ENCODE peak calls at places on chromosomes 11 and 22, in ten cellular contexts. One of them, this sample, is unnamed.

GRCh38 chr11:37504066-37504611 is 906.1 kb upstream of the RAG2 start:
- DNase-seq in keratinocyte: peak
- DNase-seq in glutamatergic neuron: no peak
- DNase-seq in Calu3: peak
- DNase-seq in cardiac muscle cell: peak
- DNase-seq in BJ: peak
- DNase-seq in neural crest cell: no peak
- DNase-seq in type B pancreatic cell: no peak
- DNase-seq in right lobe of liver: no peak
- DNase-seq in NB4: peak
- DNase-seq in this sample: no peak

GRCh38 chr22:20583471-20583922 is 76.1 kb downstream of the MED15 start:
- DNase-seq in keratinocyte: no peak
- DNase-seq in glutamatergic neuron: no peak
- DNase-seq in Calu3: no peak
- DNase-seq in cardiac muscle cell: no peak
- DNase-seq in BJ: no peak
- DNase-seq in neural crest cell: no peak
- DNase-seq in type B pancreatic cell: no peak
- DNase-seq in right lobe of liver: peak
- DNase-seq in NB4: peak
- DNase-seq in this sample: no peak

GRCh38 chr22:20881231-20881630 is 22.4 kb downstream of the SNAP29 start:
- DNase-seq in keratinocyte: no peak
- DNase-seq in glutamatergic neuron: no peak
- DNase-seq in Calu3: peak
- DNase-seq in cardiac muscle cell: no peak
- DNase-seq in BJ: no peak
- DNase-seq in neural crest cell: no peak
- DNase-seq in type B pancreatic cell: no peak
- DNase-seq in right lobe of liver: no peak
- DNase-seq in NB4: no peak
- DNase-seq in this sample: no peak

GRCh38 chr11:119551726-119552510 is 128.9 kb upstream of the THY1 start:
- DNase-seq in keratinocyte: no peak
- DNase-seq in glutamatergic neuron: no peak
- DNase-seq in Calu3: no peak
- DNase-seq in cardiac muscle cell: no peak
- DNase-seq in BJ: peak
- DNase-seq in neural crest cell: no peak
- DNase-seq in type B pancreatic cell: no peak
- DNase-seq in right lobe of liver: no peak
- DNase-seq in NB4: no peak
- DNase-seq in this sample: no peak

GRCh38 chr22:22940961-22941605 is 53.5 kb downstream of the IGLL5 start:
- DNase-seq in keratinocyte: no peak
- DNase-seq in glutamatergic neuron: no peak
- DNase-seq in Calu3: no peak
- DNase-seq in cardiac muscle cell: no peak
- DNase-seq in BJ: no peak
- DNase-seq in neural crest cell: no peak
- DNase-seq in type B pancreatic cell: peak
- DNase-seq in right lobe of liver: peak
- DNase-seq in NB4: no peak
- DNase-seq in this sample: peak

GRCh38 chr11:97657852-97658251 is 1268.0 kb downstream of the JRKL start:
- DNase-seq in keratinocyte: no peak
- DNase-seq in glutamatergic neuron: no peak
- DNase-seq in Calu3: no peak
- DNase-seq in cardiac muscle cell: no peak
- DNase-seq in BJ: no peak
- DNase-seq in neural crest cell: no peak
- DNase-seq in type B pancreatic cell: no peak
- DNase-seq in right lobe of liver: no peak
- DNase-seq in NB4: no peak
- DNase-seq in this sample: no peak

GRCh38 chr11:104946907-104947306 is 21.5 kb downstream of the CASP4 start:
- DNase-seq in keratinocyte: peak
- DNase-seq in glutamatergic neuron: no peak
- DNase-seq in Calu3: peak
- DNase-seq in cardiac muscle cell: peak
- DNase-seq in BJ: no peak
- DNase-seq in neural crest cell: no peak
- DNase-seq in type B pancreatic cell: no peak
- DNase-seq in right lobe of liver: no peak
- DNase-seq in NB4: peak
- DNase-seq in this sample: no peak

GRCh38 chr11:38332046-38332445 is 1734.0 kb upstream of the RAG2 start:
- DNase-seq in keratinocyte: no peak
- DNase-seq in glutamatergic neuron: no peak
- DNase-seq in Calu3: no peak
- DNase-seq in cardiac muscle cell: no peak
- DNase-seq in BJ: no peak
- DNase-seq in neural crest cell: no peak
- DNase-seq in type B pancreatic cell: no peak
- DNase-seq in right lobe of liver: no peak
- DNase-seq in NB4: no peak
- DNase-seq in this sample: no peak

GRCh38 chr11:45859661-45860140 is 12.4 kb downstream of the CRY2 start:
- DNase-seq in keratinocyte: peak
- DNase-seq in glutamatergic neuron: no peak
- DNase-seq in Calu3: no peak
- DNase-seq in cardiac muscle cell: peak
- DNase-seq in BJ: peak
- DNase-seq in neural crest cell: no peak
- DNase-seq in type B pancreatic cell: no peak
- DNase-seq in right lobe of liver: peak
- DNase-seq in NB4: no peak
- DNase-seq in this sample: peak

GRCh38 chr22:19113429-19113828 is 8.8 kb downstream of the DGCR2 start:
- DNase-seq in keratinocyte: no peak
- DNase-seq in glutamatergic neuron: no peak
- DNase-seq in Calu3: no peak
- DNase-seq in cardiac muscle cell: no peak
- DNase-seq in BJ: no peak
- DNase-seq in neural crest cell: no peak
- DNase-seq in type B pancreatic cell: no peak
- DNase-seq in right lobe of liver: no peak
- DNase-seq in NB4: no peak
- DNase-seq in this sample: no peak

GRCh38 chr22:36084717-36085116 is 56.1 kb upstream of the RBFOX2 start:
- DNase-seq in keratinocyte: no peak
- DNase-seq in glutamatergic neuron: no peak
- DNase-seq in Calu3: no peak
- DNase-seq in cardiac muscle cell: no peak
- DNase-seq in BJ: no peak
- DNase-seq in neural crest cell: no peak
- DNase-seq in type B pancreatic cell: no peak
- DNase-seq in right lobe of liver: no peak
- DNase-seq in NB4: no peak
- DNase-seq in this sample: no peak
- TF ChIP-seq CTCF in keratinocyte: no peak
- TF ChIP-seq CTCF in glutamatergic neuron: no peak
- TF ChIP-seq CTCF in Calu3: no peak
- TF ChIP-seq CTCF in cardiac muscle cell: no peak
- TF ChIP-seq CTCF in BJ: no peak
- TF ChIP-seq CTCF in neural crest cell: no peak
- TF ChIP-seq CTCF in type B pancreatic cell: no peak
- TF ChIP-seq CTCF in right lobe of liver: no peak
- TF ChIP-seq CTCF in NB4: no peak
- TF ChIP-seq CTCF in this sample: no peak

GRCh38 chr22:32204856-32205722 is at the start of gene RFPL2:
- DNase-seq in keratinocyte: no peak
- DNase-seq in glutamatergic neuron: peak
- DNase-seq in Calu3: peak
- DNase-seq in cardiac muscle cell: peak
- DNase-seq in BJ: no peak
- DNase-seq in neural crest cell: peak
- DNase-seq in type B pancreatic cell: no peak
- DNase-seq in right lobe of liver: no peak
- DNase-seq in NB4: peak
- DNase-seq in this sample: no peak

GRCh38 chr22:32203181-32204105 is 1.4 kb downstream of the RFPL2 start:
- DNase-seq in keratinocyte: no peak
- DNase-seq in glutamatergic neuron: no peak
- DNase-seq in Calu3: peak
- DNase-seq in cardiac muscle cell: no peak
- DNase-seq in BJ: no peak
- DNase-seq in neural crest cell: no peak
- DNase-seq in type B pancreatic cell: no peak
- DNase-seq in right lobe of liver: no peak
- DNase-seq in NB4: peak
- DNase-seq in this sample: no peak

GRCh38 chr22:32202539-32203180 is 2.2 kb downstream of the RFPL2 start:
- DNase-seq in keratinocyte: no peak
- DNase-seq in glutamatergic neuron: peak
- DNase-seq in Calu3: peak
- DNase-seq in cardiac muscle cell: peak
- DNase-seq in BJ: no peak
- DNase-seq in neural crest cell: peak
- DNase-seq in type B pancreatic cell: no peak
- DNase-seq in right lobe of liver: peak
- DNase-seq in NB4: peak
- DNase-seq in this sample: no peak

GRCh38 chr22:32205974-32206773 is 1.3 kb upstream of the RFPL2 start:
- DNase-seq in keratinocyte: no peak
- DNase-seq in glutamatergic neuron: peak
- DNase-seq in Calu3: peak
- DNase-seq in cardiac muscle cell: no peak
- DNase-seq in BJ: no peak
- DNase-seq in neural crest cell: peak
- DNase-seq in type B pancreatic cell: no peak
- DNase-seq in right lobe of liver: no peak
- DNase-seq in NB4: no peak
- DNase-seq in this sample: no peak

GRCh38 chr22:32204211-32204855 is 540 bp downstream of the RFPL2 start:
- DNase-seq in keratinocyte: no peak
- DNase-seq in glutamatergic neuron: no peak
- DNase-seq in Calu3: peak
- DNase-seq in cardiac muscle cell: no peak
- DNase-seq in BJ: no peak
- DNase-seq in neural crest cell: no peak
- DNase-seq in type B pancreatic cell: no peak
- DNase-seq in right lobe of liver: peak
- DNase-seq in NB4: peak
- DNase-seq in this sample: no peak
- TF ChIP-seq CTCF in keratinocyte: no peak
- TF ChIP-seq CTCF in glutamatergic neuron: no peak
- TF ChIP-seq CTCF in Calu3: no peak
- TF ChIP-seq CTCF in cardiac muscle cell: no peak
- TF ChIP-seq CTCF in BJ: no peak
- TF ChIP-seq CTCF in neural crest cell: no peak
- TF ChIP-seq CTCF in type B pancreatic cell: no peak
- TF ChIP-seq CTCF in right lobe of liver: no peak
- TF ChIP-seq CTCF in NB4: peak
- TF ChIP-seq CTCF in this sample: no peak

DNA sequence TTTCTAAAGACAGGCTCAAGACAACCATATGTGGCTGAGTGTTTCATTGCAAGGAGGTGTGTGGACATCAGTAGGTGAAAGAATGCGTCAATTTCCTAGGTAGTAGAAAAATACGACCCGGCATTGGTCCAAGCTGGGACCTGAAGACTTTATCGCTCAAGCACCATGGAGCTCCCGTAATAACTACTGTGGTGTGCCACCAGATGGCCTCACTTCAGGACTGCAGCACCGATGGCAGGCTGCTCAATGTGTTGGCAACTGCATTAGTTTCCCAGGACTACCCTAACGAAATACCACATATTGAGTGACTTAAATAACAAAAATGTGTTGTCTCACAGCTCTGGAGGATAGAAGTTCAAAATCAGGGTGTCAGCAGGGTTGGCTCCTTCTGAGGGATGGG is 72.4 kb upstream of the FAT3 start:
- DNase-seq in keratinocyte: no peak
- DNase-seq in glutamatergic neuron: no peak
- DNase-seq in Calu3: no peak
- DNase-seq in cardiac muscle cell: no peak
- DNase-seq in BJ: no peak
- DNase-seq in neural crest cell: no peak
- DNase-seq in type B pancreatic cell: no peak
- DNase-seq in right lobe of liver: no peak
- DNase-seq in NB4: peak
- DNase-seq in this sample: no peak
- TF ChIP-seq CTCF in keratinocyte: no peak
- TF ChIP-seq CTCF in glutamatergic neuron: no peak
- TF ChIP-seq CTCF in Calu3: no peak
- TF ChIP-seq CTCF in cardiac muscle cell: no peak
- TF ChIP-seq CTCF in BJ: no peak
- TF ChIP-seq CTCF in neural crest cell: peak
- TF ChIP-seq CTCF in type B pancreatic cell: no peak
- TF ChIP-seq CTCF in right lobe of liver: no peak
- TF ChIP-seq CTCF in NB4: no peak
- TF ChIP-seq CTCF in this sample: no peak

DNA sequence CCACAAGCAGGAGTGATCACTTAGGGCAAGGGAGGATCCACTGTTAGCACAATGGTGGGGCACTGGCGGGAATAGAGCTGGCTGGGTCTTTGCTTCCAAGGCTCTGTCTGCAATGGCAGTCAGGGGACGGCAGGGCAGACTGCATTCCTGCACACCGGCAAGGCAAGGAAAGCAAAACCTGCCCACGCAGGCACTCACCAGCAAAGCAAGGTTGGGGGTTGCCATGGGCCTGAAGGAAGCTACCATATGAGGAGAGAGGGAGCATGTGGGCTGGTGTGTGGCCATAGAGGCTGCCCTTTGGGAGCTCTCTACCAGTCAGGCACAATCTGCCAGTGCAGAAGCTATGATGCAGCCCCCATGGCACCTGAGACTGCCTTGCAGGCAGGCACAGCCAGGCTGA is 33.2 kb downstream of the OR8B12 start:
- DNase-seq in keratinocyte: no peak
- DNase-seq in glutamatergic neuron: no peak
- DNase-seq in Calu3: no peak
- DNase-seq in cardiac muscle cell: no peak
- DNase-seq in BJ: no peak
- DNase-seq in neural crest cell: no peak
- DNase-seq in type B pancreatic cell: no peak
- DNase-seq in right lobe of liver: no peak
- DNase-seq in NB4: no peak
- DNase-seq in this sample: no peak
- TF ChIP-seq CTCF in keratinocyte: no peak
- TF ChIP-seq CTCF in glutamatergic neuron: no peak
- TF ChIP-seq CTCF in Calu3: no peak
- TF ChIP-seq CTCF in cardiac muscle cell: no peak
- TF ChIP-seq CTCF in BJ: no peak
- TF ChIP-seq CTCF in neural crest cell: no peak
- TF ChIP-seq CTCF in type B pancreatic cell: no peak
- TF ChIP-seq CTCF in right lobe of liver: no peak
- TF ChIP-seq CTCF in NB4: no peak
- TF ChIP-seq CTCF in this sample: no peak

DNA sequence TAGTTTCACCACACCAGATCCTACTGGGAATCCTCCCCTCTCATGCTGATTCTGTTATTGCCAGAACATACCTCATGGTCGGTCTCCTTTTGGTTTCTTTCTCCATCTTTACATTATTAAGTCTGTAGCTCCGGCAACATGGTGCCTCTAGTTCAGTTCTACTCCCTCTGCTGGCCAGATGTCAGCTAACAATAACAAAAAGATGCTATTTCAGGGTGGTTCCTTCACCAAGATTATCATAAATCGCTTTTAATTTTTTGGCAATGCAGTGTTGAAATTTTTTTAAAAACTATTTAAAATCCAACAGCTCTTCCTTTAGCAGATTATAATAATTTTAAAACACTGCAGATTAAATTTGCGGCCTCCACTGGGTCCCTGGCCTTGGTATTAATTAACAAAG is 492.8 kb upstream of the KIRREL3 start:
- DNase-seq in keratinocyte: no peak
- DNase-seq in glutamatergic neuron: no peak
- DNase-seq in Calu3: no peak
- DNase-seq in cardiac muscle cell: peak
- DNase-seq in BJ: no peak
- DNase-seq in neural crest cell: peak
- DNase-seq in type B pancreatic cell: no peak
- DNase-seq in right lobe of liver: no peak
- DNase-seq in NB4: peak
- DNase-seq in this sample: no peak
- TF ChIP-seq CTCF in keratinocyte: peak
- TF ChIP-seq CTCF in glutamatergic neuron: peak
- TF ChIP-seq CTCF in Calu3: no peak
- TF ChIP-seq CTCF in cardiac muscle cell: no peak
- TF ChIP-seq CTCF in BJ: peak
- TF ChIP-seq CTCF in neural crest cell: peak
- TF ChIP-seq CTCF in type B pancreatic cell: peak
- TF ChIP-seq CTCF in right lobe of liver: no peak
- TF ChIP-seq CTCF in NB4: peak
- TF ChIP-seq CTCF in this sample: no peak